ENCODE peak calls at places on chromosome 17, in six cellular contexts. A is NCI-H510A; I is activated CD8-positive, alpha-beta memory T cell treated with anti-CD3 and anti-CD28 coated beads, Interleukin-2, amount 50 U/mL, for 48 hours; C is PC-3; Y is T-cell; S is amniotic stem cell. M is an unnamed sample.

GRCh38 chr17:63433746-63434591 is 12.1 kb downstream of the CYB561 start:
- DNase-seq in I (no peak), C (peak; percentile 83), Y (no peak), S (no peak), A (no peak), M (no peak)

GRCh38 chr17:29642171-29642611 is 19.5 kb upstream of the CORO6 start:
- DNase-seq in C (no peak), A (peak; percentile 35), Y (no peak), S (no peak), I (no peak), M (no peak)

GRCh38 chr17:81331527-81332043 is 36.5 kb upstream of the SLC38A10 start:
- DNase-seq in I (no peak), S (no peak), A (no peak), Y (no peak), C (no peak), M (no peak)

GRCh38 chr17:7548585-7549400 is at the start of gene TNFSF12:
- DNase-seq in Y (no peak), S (no peak), I (peak; percentile 81), A (no peak), C (peak; percentile 31), M (no peak)

GRCh38 chr17:59427425-59427921 is 96.0 kb downstream of the YPEL2 start:
- DNase-seq in Y (no peak), I (peak; percentile 67), A (no peak), C (peak; percentile 30), S (peak; percentile 18), M (no peak)

GRCh38 chr17:68346448-68346847 is 55.2 kb downstream of the ARSG start:
- DNase-seq in A (no peak), C (no peak), S (no peak), I (peak; percentile 86), Y (peak; percentile 56), M (peak; percentile 55)

GRCh38 chr17:2689411-2690164 is 22.0 kb downstream of the CLUH start:
- DNase-seq in Y (no peak), I (peak; percentile 54), C (no peak), S (no peak), A (no peak), M (no peak)

GRCh38 chr17:15884731-15885130 is 60.2 kb upstream of the ADORA2B start:
- DNase-seq in S (no peak), A (no peak), I (no peak), Y (no peak), C (peak; percentile 87), M (no peak)

GRCh38 chr17:45221081-45221996 is at the start of gene FMNL1:
- DNase-seq in Y (no peak), S (no peak), A (no peak), C (peak; percentile 35), I (peak; percentile 80), M (peak; percentile 82)

GRCh38 chr17:21289175-21289901 is 4.8 kb downstream of the MAP2K3 start:
- DNase-seq in S (no peak), A (no peak), C (no peak), I (no peak), Y (no peak), M (no peak)

GRCh38 chr17:17303010-17303846 is at the start of gene NT5M:
- DNase-seq in A (peak; percentile 84), S (peak; percentile 30), Y (no peak), I (peak; percentile 86), C (peak; percentile 93), M (peak; percentile 33)

GRCh38 chr17:79742951-79743476 is 12.3 kb downstream of the ENPP7 start:
- DNase-seq in C (no peak), S (no peak), I (no peak), Y (no peak), A (no peak), M (no peak)

GRCh38 chr17:80755650-80756405 is 211.2 kb downstream of the RPTOR start:
- DNase-seq in A (no peak), Y (no peak), I (peak; percentile 48), C (no peak), S (no peak), M (no peak)

GRCh38 chr17:62572488-62573469 is 54.7 kb upstream of the MRC2 start:
- DNase-seq in C (peak; percentile 37), A (no peak), I (no peak), Y (no peak), S (no peak), M (no peak)

GRCh38 chr17:34988644-34989043 is 8.3 kb downstream of the LIG3 start:
- DNase-seq in S (no peak), C (no peak), Y (no peak), A (no peak), I (no peak), M (no peak)

GRCh38 chr17:14321476-14321949 is 20.6 kb downstream of the HS3ST3B1 start:
- DNase-seq in Y (no peak), S (no peak), C (no peak), I (no peak), A (no peak), M (no peak)

GRCh38 chr17:73645050-73645871 is 1.0 kb upstream of the SDK2 start:
- DNase-seq in Y (no peak), I (peak; percentile 65), S (no peak), A (peak; percentile 90), C (no peak), M (peak; percentile 45)

M was measured in memory B cell.